ENCODE peak calls at places on chromosomes 16 and 17, in five cellular contexts. I, O, E, M and K are unnamed samples.

GRCh38 chr17:37088459-37088858 is 139.7 kb downstream of the AATF start:
- DNase-seq in I (no peak), O (no peak), E (no peak), M (no peak), K (no peak)

GRCh38 chr17:77141846-77142449 is 1.2 kb downstream of the SEC14L1 start:
- DNase-seq in I (no peak), O (peak; percentile 43), E (no peak), M (no peak), K (no peak)

GRCh38 chr16:59684911-59685310 is 950.8 kb upstream of the GOT2 start:
- DNase-seq in I (no peak), O (peak; percentile 28), E (no peak), M (no peak), K (no peak)

GRCh38 chr17:80447790-80448189 is 28.6 kb downstream of the NPTX1 start:
- DNase-seq in I (no peak), O (no peak), E (no peak), M (no peak), K (no peak)

GRCh38 chr17:31726980-31727427 is 132.0 kb downstream of the COPRS start:
- DNase-seq in I (no peak), O (peak; percentile 39), E (no peak), M (peak; percentile 17), K (no peak)

GRCh38 chr16:23174622-23175021 is 7.9 kb upstream of the SCNN1G start:
- DNase-seq in I (no peak), O (no peak), E (no peak), M (no peak), K (no peak)

GRCh38 chr16:86044881-86045600 is 146.1 kb downstream of the IRF8 start:
- DNase-seq in I (no peak), O (no peak), E (peak; percentile 52), M (no peak), K (peak; percentile 15)

GRCh38 chr16:69840975-69841374 is 78.8 kb downstream of the WWP2 start:
- DNase-seq in I (no peak), O (no peak), E (no peak), M (no peak), K (no peak)

GRCh38 chr16:85259115-85259830 is 147.0 kb upstream of the CIBAR2 start:
- DNase-seq in I (no peak), O (no peak), E (no peak), M (no peak), K (no peak)

GRCh38 chr17:6910987-6911603 is 79.6 kb upstream of the TEKT1 start:
- DNase-seq in I (no peak), O (peak; percentile 44), E (no peak), M (no peak), K (no peak)